ENCODE peak calls at places on chromosomes 4 and X, in four cellular contexts. J is lower leg skin, Y is fibroblast of pulmonary artery, U is colonic mucosa. S is an unnamed sample.

GRCh38 chrX:111410451-111410850 is 1.5 kb downstream of the DCX start:
- DNase-seq in J (no peak), U (no peak), Y (no peak), S (no peak)

GRCh38 chr4:182931691-182932297 is 14.6 kb upstream of the DCTD start:
- DNase-seq in Y (no peak), U (no peak), J (no peak), S (no peak)

GRCh38 chr4:168803727-168804126 is 206.3 kb downstream of the CBR4 start:
- DNase-seq in U (no peak), Y (peak), J (no peak), S (peak)

GRCh38 chr4:110216079-110216478 is 17.7 kb upstream of the ELOVL6 start:
- DNase-seq in J (no peak), Y (peak), U (no peak), S (peak)

GRCh38 chr4:121633642-121634041 is 63.1 kb downstream of the ANXA5 start:
- DNase-seq in Y (no peak), U (no peak), J (no peak), S (no peak)

GRCh38 chrX:64093761-64094160 is 111.7 kb downstream of the AMER1 start:
- DNase-seq in Y (peak), J (no peak), U (no peak), S (no peak)

GRCh38 chr4:32423267-32423666 is 1703.1 kb downstream of the PCDH7 start:
- DNase-seq in U (no peak), Y (no peak), J (peak), S (no peak)

GRCh38 chrX:21758488-21758887 is 572 bp upstream of the SMPX start:
- DNase-seq in Y (no peak), J (no peak), U (no peak), S (no peak)

GRCh38 chr4:106039796-106040195 is 144.5 kb downstream of the NPNT start:
- DNase-seq in Y (peak), J (no peak), U (no peak), S (no peak)

GRCh38 chr4:7964890-7965662 is 25.4 kb upstream of the AFAP1 start:
- DNase-seq in J (peak), U (no peak), Y (peak), S (no peak)

GRCh38 chr4:155428128-155428527 is 51.4 kb upstream of the MAP9 start:
- DNase-seq in Y (no peak), U (no peak), J (no peak), S (no peak)

GRCh38 chr4:15882675-15883086 is 55.9 kb downstream of the FGFBP1 start:
- DNase-seq in J (no peak), U (peak), Y (peak), S (peak)

GRCh38 chr4:102529977-102530376 is 28.8 kb downstream of the NFKB1 start:
- DNase-seq in U (no peak), J (no peak), Y (no peak), S (no peak)

GRCh38 chr4:82201805-82202636 is 171.8 kb downstream of the HNRNPD start:
- DNase-seq in Y (peak), J (no peak), U (peak), S (no peak)

GRCh38 chrX:74925210-74926088 is at the start of gene NEXMIF:
- DNase-seq in J (no peak), U (peak), Y (peak), S (no peak)

DNA sequence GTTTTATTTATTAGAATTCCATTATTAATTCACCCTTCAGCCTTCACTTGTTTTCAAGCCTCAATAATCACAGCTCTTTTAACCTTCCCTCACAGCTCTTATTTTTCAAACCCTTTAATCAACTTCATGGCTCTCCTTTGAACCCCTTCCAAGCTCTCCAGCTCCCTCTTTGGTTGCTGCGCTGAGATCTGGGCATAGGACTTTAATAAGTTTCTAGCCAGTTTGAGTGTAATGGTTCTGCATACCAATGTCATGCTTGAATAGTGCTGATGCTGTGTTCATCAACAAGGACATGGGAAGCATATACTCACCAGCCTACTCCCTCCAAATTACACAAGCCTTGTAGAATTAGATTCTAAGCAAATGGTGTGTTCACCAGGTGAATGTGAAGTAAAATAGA is 3.5 kb upstream of the RNF212 start:
- DNase-seq in J (no peak), U (no peak), Y (no peak), S (no peak)
- TF ChIP-seq CTCF in J (no peak), U (no peak), Y (no peak), S (peak)

GRCh38 chr4:84529169-84529751 is 30.2 kb upstream of the NKX6-1 start:
- DNase-seq in J (no peak), U (no peak), Y (peak), S (no peak)
- TF ChIP-seq CTCF in J (no peak), U (peak), Y (peak), S (peak)

GRCh38 chrX:47366051-47366722 is 4.2 kb upstream of the ZNF157 start:
- DNase-seq in Y (peak), U (peak), J (peak), S (no peak)
- TF ChIP-seq CTCF in Y (no peak), U (no peak), J (no peak), S (no peak)

GRCh38 chrX:57453901-57454300 is 137.9 kb upstream of the ZXDB start:
- DNase-seq in U (no peak), J (no peak), Y (peak), S (no peak)
- TF ChIP-seq CTCF in U (peak), J (no peak), Y (peak), S (peak)